ENCODE peak calls at places on chromosomes 1 and 21, in ten cellular contexts. D is HL-60, G is GM10248, I is tibial nerve, V is ovary, L is psoas muscle, U is cardiac muscle cell, Z is progenitor cell of endocrine pancreas, W is choroid plexus epithelial cell, Q is RWPE1. A is an unnamed sample.

GRCh38 chr1:47487826-47488450 is 50.1 kb downstream of the FOXD2 start:
- DNase-seq in D (no peak), G (no peak), I (no peak), V (no peak), L (no peak), U (no peak), Z (peak; percentile 1), W (no peak), Q (peak; percentile 20), A (no peak)

GRCh38 chr1:145711213-145711651 is 4.1 kb upstream of the PDZK1 start:
- DNase-seq in D (no peak), G (no peak), I (no peak), V (no peak), L (no peak), U (no peak), Z (no peak), W (no peak), Q (no peak), A (no peak)

GRCh38 chr1:15706751-15707150 is 22.6 kb downstream of the PLEKHM2 start:
- DNase-seq in D (no peak), G (no peak), I (no peak), V (no peak), L (no peak), U (no peak), Z (no peak), W (no peak), Q (no peak), A (no peak)

GRCh38 chr1:111274653-111275052 is 16.0 kb upstream of the CHIA start:
- DNase-seq in D (no peak), G (no peak), I (no peak), V (no peak), L (no peak), U (no peak), Z (no peak), W (no peak), Q (no peak), A (no peak)

GRCh38 chr21:19941626-19942025 is 1056.6 kb upstream of the NCAM2 start:
- DNase-seq in D (no peak), G (no peak), I (no peak), V (no peak), L (no peak), U (no peak), Z (no peak), W (no peak), Q (no peak), A (no peak)

GRCh38 chr1:219317762-219318353 is 144.2 kb downstream of the LYPLAL1 start:
- DNase-seq in D (no peak), G (peak; percentile 22), I (no peak), V (no peak), L (no peak), U (peak; percentile 53), Z (no peak), W (peak; percentile 69), Q (no peak), A (peak; percentile 31)

GRCh38 chr1:157496121-157496526 is 56.2 kb downstream of the FCRL5 start:
- DNase-seq in D (no peak), G (peak; percentile 39), I (no peak), V (no peak), L (no peak), U (peak; percentile 44), Z (peak; percentile 40), W (peak; percentile 44), Q (peak; percentile 41), A (peak; percentile 70)

GRCh38 chr1:220808501-220809186 is 21.9 kb downstream of the MTARC1 start:
- DNase-seq in D (no peak), G (no peak), I (no peak), V (no peak), L (no peak), U (no peak), Z (no peak), W (peak; percentile 61), Q (no peak), A (no peak)

GRCh38 chr1:156738916-156739315 is 2.0 kb downstream of the MRPL24 start:
- DNase-seq in D (no peak), G (no peak), I (no peak), V (no peak), L (no peak), U (no peak), Z (no peak), W (no peak), Q (no peak), A (no peak)

GRCh38 chr1:41880261-41880660 is 38.5 kb downstream of the HIVEP3 start:
- DNase-seq in D (no peak), G (no peak), I (no peak), V (no peak), L (no peak), U (no peak), Z (no peak), W (peak; percentile 53), Q (no peak), A (no peak)

GRCh38 chr1:18351735-18352134 is 129.0 kb upstream of the KLHDC7A start:
- DNase-seq in D (no peak), G (no peak), I (no peak), V (no peak), L (no peak), U (no peak), Z (no peak), W (no peak), Q (no peak), A (no peak)

GRCh38 chr1:67496329-67496728 is 66.1 kb upstream of the SERBP1 start:
- DNase-seq in D (no peak), G (no peak), I (no peak), V (no peak), L (no peak), U (no peak), Z (no peak), W (no peak), Q (no peak), A (no peak)

GRCh38 chr1:119136401-119136800 is 4.1 kb downstream of the WARS2 start:
- DNase-seq in D (no peak), G (no peak), I (no peak), V (no peak), L (no peak), U (peak; percentile 42), Z (no peak), W (peak; percentile 50), Q (no peak), A (no peak)

GRCh38 chr1:203663294-203663693 is 36.7 kb downstream of the ATP2B4 start:
- DNase-seq in D (no peak), G (no peak), I (no peak), V (no peak), L (no peak), U (peak; percentile 59), Z (no peak), W (peak; percentile 88), Q (peak; percentile 97), A (no peak)
- TF ChIP-seq CTCF in D (no peak), G (no peak), I (no peak), V (no peak), L (no peak), U (no peak), Z (no peak), W (no peak), Q (no peak), A (no peak)

GRCh38 chr1:150981177-150981804 is 801 bp upstream of the ANXA9 start:
- DNase-seq in D (no peak), G (no peak), I (no peak), V (no peak), L (no peak), U (no peak), Z (no peak), W (no peak), Q (no peak), A (peak; percentile 79)

GRCh38 chr1:150976879-150977694 is 2.5 kb upstream of the CERS2 start:
- DNase-seq in D (peak; percentile 91), G (no peak), I (peak; percentile 60), V (peak; percentile 49), L (peak; percentile 86), U (no peak), Z (no peak), W (no peak), Q (peak; percentile 84), A (peak; percentile 95)

GRCh38 chr1:150981805-150982712 is at the start of gene ANXA9:
- DNase-seq in D (no peak), G (peak; percentile 45), I (no peak), V (no peak), L (no peak), U (no peak), Z (no peak), W (peak; percentile 41), Q (no peak), A (peak; percentile 73)

GRCh38 chr1:150979007-150979722 is 2.9 kb upstream of the ANXA9 start:
- DNase-seq in D (peak; percentile 62), G (peak; percentile 90), I (peak; percentile 91), V (peak; percentile 88), L (peak; percentile 85), U (peak; percentile 93), Z (peak; percentile 85), W (peak; percentile 91), Q (peak; percentile 89), A (peak; percentile 93)

GRCh38 chr1:150979723-150980056 is 2.4 kb upstream of the ANXA9 start:
- DNase-seq in D (no peak), G (no peak), I (no peak), V (no peak), L (no peak), U (no peak), Z (no peak), W (no peak), Q (no peak), A (no peak)
- TF ChIP-seq CTCF in D (no peak), G (no peak), I (no peak), V (no peak), L (no peak), U (no peak), Z (no peak), W (no peak), Q (peak; percentile 34), A (no peak)

DNA sequence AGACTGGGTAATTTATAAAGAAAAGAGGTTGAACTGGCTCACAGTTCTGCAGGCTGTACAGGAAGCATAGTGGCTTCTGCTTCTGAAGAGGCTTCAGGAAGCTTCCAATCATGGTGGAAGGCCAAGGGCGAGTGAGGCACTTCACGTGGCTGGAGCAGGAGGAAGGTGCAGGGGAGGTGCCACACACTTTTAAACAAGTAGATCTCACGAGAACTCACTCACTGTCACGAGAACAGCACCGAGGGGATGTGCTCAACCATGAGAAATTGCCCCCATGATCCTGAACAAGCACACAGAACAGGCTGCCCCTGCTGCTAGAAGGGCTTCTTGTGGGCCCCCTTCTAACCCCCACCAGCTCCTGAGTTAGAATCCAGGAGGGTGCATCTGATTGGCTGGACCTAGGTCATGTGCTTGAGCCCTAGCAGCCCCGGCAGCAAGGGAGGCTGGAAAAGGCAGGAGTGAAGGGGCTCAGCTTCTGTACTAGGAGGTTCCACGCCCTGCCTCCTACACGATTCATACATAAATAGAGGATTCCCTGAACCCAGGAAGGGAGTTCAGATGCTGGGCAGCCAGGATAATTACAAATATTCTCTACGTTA is 72.7 kb upstream of the ATP5PO start:
- DNase-seq in D (no peak), G (no peak), I (no peak), V (no peak), L (no peak), U (no peak), Z (no peak), W (no peak), Q (no peak), A (no peak)
- TF ChIP-seq CTCF in D (no peak), G (no peak), I (no peak), V (no peak), L (no peak), U (no peak), Z (no peak), W (no peak), Q (no peak), A (no peak)

GRCh38 chr1:162456324-162456723 is 41.3 kb upstream of the UHMK1 start:
- DNase-seq in D (no peak), G (no peak), I (no peak), V (no peak), L (no peak), U (no peak), Z (no peak), W (peak; percentile 10), Q (no peak), A (no peak)
- TF ChIP-seq CTCF in D (no peak), G (no peak), I (no peak), V (no peak), L (no peak), U (no peak), Z (no peak), W (no peak), Q (no peak), A (no peak)